ENCODE peak calls at places on chromosomes 12 and 14, in six cellular contexts. K, P, X, E, G and B are unnamed samples.

GRCh38 chr12:49334226-49334625 is 2.8 kb downstream of the C1QL4 start:
- DNase-seq in P (no peak), E (no peak), K (no peak), X (no peak), G (no peak), B (no peak)

GRCh38 chr12:92065018-92065499 is 80.6 kb downstream of the BTG1 start:
- DNase-seq in P (peak; percentile 28), K (peak; percentile 46), X (peak; percentile 89), G (no peak), E (no peak), B (peak; percentile 78)

GRCh38 chr12:53179694-53180269 is 740 bp upstream of the ZNF740 start:
- DNase-seq in G (no peak), E (no peak), K (no peak), X (peak; percentile 46), P (no peak), B (no peak)

GRCh38 chr14:33335366-33335765 is 396.7 kb downstream of the NPAS3 start:
- DNase-seq in X (no peak), G (no peak), P (no peak), K (no peak), E (no peak), B (no peak)

GRCh38 chr14:75738192-75738591 is 77.1 kb downstream of the TTLL5 start:
- DNase-seq in K (no peak), X (no peak), E (no peak), P (no peak), G (no peak), B (no peak)

GRCh38 chr12:100895197-100895596 is 100.6 kb downstream of the ANO4 start:
- DNase-seq in K (no peak), X (no peak), G (no peak), P (no peak), E (no peak), B (no peak)

GRCh38 chr12:98185606-98186005 is 329.8 kb upstream of the TMPO start:
- DNase-seq in G (no peak), E (peak; percentile 12), K (no peak), X (no peak), P (no peak), B (no peak)

GRCh38 chr12:52912711-52913423 is 8.0 kb upstream of the KRT8 start:
- DNase-seq in K (no peak), E (no peak), P (no peak), X (peak; percentile 91), G (no peak), B (no peak)

GRCh38 chr12:127336416-127336815 is 930.6 kb upstream of the TMEM132C start:
- DNase-seq in P (no peak), E (no peak), K (no peak), X (no peak), G (no peak), B (no peak)

GRCh38 chr12:47717443-47718193 is 7.7 kb downstream of the ENDOU start:
- DNase-seq in K (peak; percentile 33), X (peak; percentile 85), P (peak; percentile 24), G (no peak), E (peak; percentile 86), B (peak; percentile 52)

GRCh38 chr14:90274808-90275454 is 18.6 kb downstream of the PSMC1 start:
- DNase-seq in G (no peak), E (peak; percentile 22), X (no peak), K (peak; percentile 52), P (no peak), B (no peak)

GRCh38 chr14:37608649-37609048 is 13.2 kb downstream of the TTC6 start:
- DNase-seq in E (no peak), G (no peak), P (no peak), K (no peak), X (no peak), B (no peak)

GRCh38 chr12:57235012-57235727 is 5.7 kb downstream of the SHMT2 start:
- DNase-seq in K (no peak), X (no peak), P (no peak), E (no peak), G (no peak), B (peak; percentile 92)

GRCh38 chr12:89245090-89245489 is 107.2 kb downstream of the DUSP6 start:
- DNase-seq in P (no peak), E (peak; percentile 98), X (no peak), G (peak; percentile 54), K (peak; percentile 47), B (no peak)

GRCh38 chr12:119225454-119225853 is 46.7 kb downstream of the HSPB8 start:
- DNase-seq in P (no peak), K (no peak), X (no peak), G (no peak), E (no peak), B (no peak)

GRCh38 chr14:99524804-99525698 is 43.8 kb downstream of the CCNK start:
- DNase-seq in G (no peak), X (no peak), K (no peak), E (no peak), P (no peak), B (no peak)

GRCh38 chr12:94621662-94622359 is 28.5 kb downstream of the TMCC3 start:
- DNase-seq in G (peak; percentile 53), X (no peak), E (no peak), P (no peak), K (peak; percentile 42), B (no peak)

GRCh38 chr14:103817595-103817994 is 29.8 kb downstream of the PPP1R13B start:
- DNase-seq in K (no peak), P (no peak), E (no peak), X (no peak), G (no peak), B (no peak)

GRCh38 chr12:39272934-39273770 is 169.8 kb downstream of the KIF21A start:
- DNase-seq in X (peak; percentile 15), P (no peak), G (peak; percentile 19), K (no peak), E (peak; percentile 44), B (no peak)

GRCh38 chr12:27193854-27194544 is 50.1 kb upstream of the STK38L start:
- DNase-seq in G (no peak), K (no peak), E (no peak), P (no peak), X (peak; percentile 8), B (peak; percentile 56)

GRCh38 chr14:89408907-89409675 is 7.9 kb downstream of the FOXN3 start:
- DNase-seq in E (no peak), G (no peak), P (no peak), K (no peak), X (peak; percentile 20), B (no peak)

GRCh38 chr12:108817909-108818308 is 39.5 kb downstream of the SSH1 start:
- DNase-seq in E (no peak), P (no peak), G (no peak), X (no peak), K (no peak), B (no peak)

GRCh38 chr12:92546826-92547348 is 155.9 kb upstream of the PLEKHG7 start:
- DNase-seq in P (no peak), G (no peak), X (no peak), K (no peak), E (no peak), B (peak; percentile 58)

GRCh38 chr14:54447231-54447692 is 6.1 kb upstream of the CNIH1 start:
- DNase-seq in E (peak; percentile 93), X (no peak), G (no peak), P (no peak), K (no peak), B (peak; percentile 64)

GRCh38 chr12:43740511-43741100 is 18.0 kb downstream of the PUS7L start:
- DNase-seq in X (no peak), P (no peak), K (no peak), G (no peak), E (no peak), B (no peak)

GRCh38 chr14:39218171-39218769 is 15.4 kb upstream of the MIA2 start:
- DNase-seq in P (no peak), K (no peak), E (no peak), G (no peak), X (no peak), B (no peak)

GRCh38 chr12:128959931-128960330 is 106.7 kb downstream of the GLT1D1 start:
- DNase-seq in K (no peak), P (no peak), X (no peak), E (no peak), G (peak; percentile 7), B (no peak)

GRCh38 chr14:65574611-65575010 is 162.1 kb downstream of the FUT8 start:
- DNase-seq in E (no peak), G (no peak), X (no peak), K (no peak), P (no peak), B (no peak)

GRCh38 chr12:109310247-109311125 is 1.4 kb upstream of the FOXN4 start:
- DNase-seq in G (no peak), K (no peak), E (peak; percentile 61), X (peak; percentile 17), P (peak; percentile 36), B (no peak)

GRCh38 chr14:95386536-95386935 is 66.8 kb upstream of the CLMN start:
- DNase-seq in K (no peak), P (no peak), E (no peak), X (no peak), G (no peak), B (no peak)